ENCODE peak calls at places on chromosome 13, in seven cellular contexts. J, G, N, K, F, D and E are unnamed samples.

GRCh38 chr13:19685034-19685433 is 51.6 kb downstream of the MPHOSPH8 start:
- DNase-seq in G (no peak), K (no peak), N (no peak), F (no peak), J (no peak), D (no peak), E (no peak)

GRCh38 chr13:78603240-78603947 is at the start of gene POU4F1:
- DNase-seq in J (no peak), D (peak), N (no peak), K (no peak), F (peak), G (no peak), E (peak)

GRCh38 chr13:108645376-108645775 is 16.0 kb downstream of the MYO16 start:
- DNase-seq in K (no peak), F (no peak), G (no peak), J (no peak), D (no peak), N (no peak), E (no peak)

GRCh38 chr13:87769445-87769844 is 98.3 kb downstream of the SLITRK5 start:
- DNase-seq in N (no peak), G (no peak), J (no peak), D (no peak), F (no peak), K (no peak), E (no peak)

GRCh38 chr13:112032186-112032835 is 34.6 kb upstream of the SOX1 start:
- DNase-seq in J (no peak), D (no peak), K (no peak), G (no peak), F (no peak), N (no peak), E (no peak)

GRCh38 chr13:26878465-26878864 is 117.9 kb upstream of the GPR12 start:
- DNase-seq in G (no peak), F (no peak), J (no peak), K (no peak), D (no peak), N (no peak), E (no peak)

GRCh38 chr13:33671560-33671959 is 146.4 kb upstream of the RFC3 start:
- DNase-seq in J (no peak), G (no peak), K (no peak), D (no peak), N (no peak), F (no peak), E (no peak)

GRCh38 chr13:77150651-77151050 is 123.7 kb upstream of the FBXL3 start:
- DNase-seq in J (no peak), F (no peak), G (no peak), D (peak), K (no peak), N (no peak), E (peak)

GRCh38 chr13:23753523-23753922 is 135.7 kb downstream of the MIPEP start:
- DNase-seq in N (peak), D (no peak), K (no peak), J (peak), G (no peak), F (no peak), E (no peak)

GRCh38 chr13:35630551-35631275 is 154.2 kb upstream of the MAB21L1 start:
- DNase-seq in K (peak), D (peak), N (peak), J (peak), F (peak), G (peak), E (peak)

GRCh38 chr13:62482351-62482750 is 1066.7 kb upstream of the PCDH20 start:
- DNase-seq in K (no peak), N (no peak), F (no peak), J (peak), D (no peak), G (no peak), E (no peak)

GRCh38 chr13:76019421-76020044 is 383.4 kb downstream of the LMO7 start:
- DNase-seq in D (peak), G (no peak), F (peak), J (peak), N (peak), K (no peak), E (no peak)

GRCh38 chr13:100668408-100668807 is 6.2 kb downstream of the TMTC4 start:
- DNase-seq in G (no peak), N (no peak), D (no peak), F (no peak), J (peak), K (no peak), E (no peak)

GRCh38 chr13:37492061-37492460 is 106.5 kb downstream of the POSTN start:
- DNase-seq in F (no peak), J (no peak), N (peak), D (no peak), G (no peak), K (no peak), E (no peak)

GRCh38 chr13:113061271-113061625 is 44.3 kb upstream of the F7 start:
- DNase-seq in G (no peak), D (no peak), N (no peak), J (no peak), K (no peak), F (no peak), E (no peak)

GRCh38 chr13:67841071-67841470 is 610.9 kb upstream of the PCDH9 start:
- DNase-seq in N (no peak), J (no peak), K (no peak), F (peak), D (no peak), G (no peak), E (no peak)

GRCh38 chr13:24203726-24204295 is 43.3 kb downstream of the SPATA13 start:
- DNase-seq in J (peak), K (peak), D (no peak), F (no peak), N (peak), G (no peak), E (no peak)

GRCh38 chr13:52737900-52738299 is 1.7 kb downstream of the CNMD start:
- DNase-seq in N (no peak), G (no peak), D (peak), J (no peak), K (no peak), F (no peak), E (peak)

GRCh38 chr13:50126378-50127016 is 111.3 kb downstream of the KCNRG start:
- DNase-seq in N (peak), G (no peak), K (peak), D (no peak), F (no peak), J (peak), E (peak)

GRCh38 chr13:99993660-99994455 is 12.3 kb downstream of the ZIC2 start:
- DNase-seq in J (peak), F (no peak), G (no peak), N (no peak), D (no peak), K (no peak), E (no peak)

GRCh38 chr13:57286511-57287098 is 119.6 kb downstream of the PRR20E start:
- DNase-seq in N (no peak), F (no peak), J (no peak), K (no peak), D (peak), G (no peak), E (no peak)

GRCh38 chr13:102970542-102970941 is 95.7 kb downstream of the SLC10A2 start:
- DNase-seq in D (no peak), K (no peak), F (no peak), J (no peak), G (no peak), N (no peak), E (no peak)

GRCh38 chr13:76523740-76524382 is 362.3 kb downstream of the KCTD12 start:
- DNase-seq in N (no peak), J (no peak), K (no peak), F (no peak), D (no peak), G (no peak), E (no peak)